ENCODE peak calls at places on chromosome 14, in eight cellular contexts. One of them, this sample, is unnamed.
A peak's percentile ranks its signal among the peaks of the same experiment; 100 is the strongest.

GRCh38 chr14:101873401-101873800 is 91.0 kb upstream of the DYNC1H1 start:
- DNase-seq in neural progenitor cell: no peak
- DNase-seq in PC-3: no peak
- DNase-seq in body of pancreas: no peak
- DNase-seq in GM23338: no peak
- DNase-seq in kidney: no peak
- DNase-seq in brain microvascular endothelial cell: no peak
- DNase-seq in suprapubic skin: no peak
- DNase-seq in this sample: no peak

GRCh38 chr14:71142375-71143038 is 235.2 kb downstream of the PCNX1 start:
- DNase-seq in neural progenitor cell: no peak
- DNase-seq in PC-3: peak; percentile 96
- DNase-seq in body of pancreas: no peak
- DNase-seq in GM23338: no peak
- DNase-seq in kidney: no peak
- DNase-seq in brain microvascular endothelial cell: peak; percentile 95
- DNase-seq in suprapubic skin: no peak
- DNase-seq in this sample: no peak

GRCh38 chr14:28157289-28157869 is 609.2 kb upstream of the FOXG1 start:
- DNase-seq in neural progenitor cell: no peak
- DNase-seq in PC-3: no peak
- DNase-seq in body of pancreas: no peak
- DNase-seq in GM23338: no peak
- DNase-seq in kidney: peak; percentile 55
- DNase-seq in brain microvascular endothelial cell: no peak
- DNase-seq in suprapubic skin: no peak
- DNase-seq in this sample: no peak

GRCh38 chr14:60965402-60965801 is 15.5 kb downstream of the TRMT5 start:
- DNase-seq in neural progenitor cell: no peak
- DNase-seq in PC-3: peak; percentile 66
- DNase-seq in body of pancreas: no peak
- DNase-seq in GM23338: no peak
- DNase-seq in kidney: no peak
- DNase-seq in brain microvascular endothelial cell: peak; percentile 64
- DNase-seq in suprapubic skin: no peak
- DNase-seq in this sample: no peak

GRCh38 chr14:22383515-22384166 is 205.4 kb downstream of the DAD1 start:
- DNase-seq in neural progenitor cell: no peak
- DNase-seq in PC-3: no peak
- DNase-seq in body of pancreas: no peak
- DNase-seq in GM23338: no peak
- DNase-seq in kidney: peak; percentile 74
- DNase-seq in brain microvascular endothelial cell: no peak
- DNase-seq in suprapubic skin: no peak
- DNase-seq in this sample: peak; percentile 71

GRCh38 chr14:75614179-75614578 is 35.8 kb downstream of the FLVCR2 start:
- DNase-seq in neural progenitor cell: no peak
- DNase-seq in PC-3: no peak
- DNase-seq in body of pancreas: no peak
- DNase-seq in GM23338: no peak
- DNase-seq in kidney: no peak
- DNase-seq in brain microvascular endothelial cell: no peak
- DNase-seq in suprapubic skin: no peak
- DNase-seq in this sample: no peak

GRCh38 chr14:22052795-22053194 is 379.2 kb upstream of the OR4E1 start:
- DNase-seq in neural progenitor cell: no peak
- DNase-seq in PC-3: peak; percentile 7
- DNase-seq in body of pancreas: no peak
- DNase-seq in GM23338: peak; percentile 11
- DNase-seq in kidney: no peak
- DNase-seq in brain microvascular endothelial cell: no peak
- DNase-seq in suprapubic skin: no peak
- DNase-seq in this sample: no peak

GRCh38 chr14:90161129-90161528 is 95.2 kb upstream of the PSMC1 start:
- DNase-seq in neural progenitor cell: no peak
- DNase-seq in PC-3: no peak
- DNase-seq in body of pancreas: no peak
- DNase-seq in GM23338: no peak
- DNase-seq in kidney: no peak
- DNase-seq in brain microvascular endothelial cell: no peak
- DNase-seq in suprapubic skin: no peak
- DNase-seq in this sample: no peak

GRCh38 chr14:51353901-51354300 is 113.9 kb downstream of the TMX1 start:
- DNase-seq in neural progenitor cell: no peak
- DNase-seq in PC-3: no peak
- DNase-seq in body of pancreas: no peak
- DNase-seq in GM23338: no peak
- DNase-seq in kidney: no peak
- DNase-seq in brain microvascular endothelial cell: no peak
- DNase-seq in suprapubic skin: no peak
- DNase-seq in this sample: no peak

GRCh38 chr14:91303091-91303923 is 58.8 kb upstream of the GPR68 start:
- DNase-seq in neural progenitor cell: peak; percentile 97
- DNase-seq in PC-3: peak; percentile 32
- DNase-seq in body of pancreas: peak; percentile 31
- DNase-seq in GM23338: peak; percentile 98
- DNase-seq in kidney: no peak
- DNase-seq in brain microvascular endothelial cell: no peak
- DNase-seq in suprapubic skin: no peak
- DNase-seq in this sample: no peak

GRCh38 chr14:79451601-79452000 is 759.7 kb downstream of the DIO2 start:
- DNase-seq in neural progenitor cell: peak; percentile 70
- DNase-seq in PC-3: no peak
- DNase-seq in body of pancreas: no peak
- DNase-seq in GM23338: no peak
- DNase-seq in kidney: no peak
- DNase-seq in brain microvascular endothelial cell: no peak
- DNase-seq in suprapubic skin: no peak
- DNase-seq in this sample: no peak

GRCh38 chr14:101198398-101199027 is 295.0 kb upstream of the RTL1 start:
- DNase-seq in neural progenitor cell: no peak
- DNase-seq in PC-3: no peak
- DNase-seq in body of pancreas: no peak
- DNase-seq in GM23338: no peak
- DNase-seq in kidney: peak; percentile 58
- DNase-seq in brain microvascular endothelial cell: no peak
- DNase-seq in suprapubic skin: peak; percentile 44
- DNase-seq in this sample: no peak

GRCh38 chr14:54662491-54663116 is 95.7 kb downstream of the SAMD4A start:
- DNase-seq in neural progenitor cell: peak; percentile 74
- DNase-seq in PC-3: no peak
- DNase-seq in body of pancreas: no peak
- DNase-seq in GM23338: no peak
- DNase-seq in kidney: no peak
- DNase-seq in brain microvascular endothelial cell: no peak
- DNase-seq in suprapubic skin: no peak
- DNase-seq in this sample: no peak

GRCh38 chr14:59698793-59699192 is 122.2 kb upstream of the CCDC175 start:
- DNase-seq in neural progenitor cell: no peak
- DNase-seq in PC-3: peak; percentile 75
- DNase-seq in body of pancreas: no peak
- DNase-seq in GM23338: no peak
- DNase-seq in kidney: no peak
- DNase-seq in brain microvascular endothelial cell: peak; percentile 43
- DNase-seq in suprapubic skin: no peak
- DNase-seq in this sample: no peak

GRCh38 chr14:28307506-28307905 is 459.1 kb upstream of the FOXG1 start:
- DNase-seq in neural progenitor cell: no peak
- DNase-seq in PC-3: no peak
- DNase-seq in body of pancreas: no peak
- DNase-seq in GM23338: no peak
- DNase-seq in kidney: no peak
- DNase-seq in brain microvascular endothelial cell: no peak
- DNase-seq in suprapubic skin: no peak
- DNase-seq in this sample: no peak

GRCh38 chr14:21748869-21749303 is 75.3 kb upstream of the OR4E1 start:
- DNase-seq in neural progenitor cell: peak; percentile 78
- DNase-seq in PC-3: peak; percentile 72
- DNase-seq in body of pancreas: peak; percentile 59
- DNase-seq in GM23338: peak; percentile 88
- DNase-seq in kidney: no peak
- DNase-seq in brain microvascular endothelial cell: peak; percentile 47
- DNase-seq in suprapubic skin: no peak
- DNase-seq in this sample: no peak

GRCh38 chr14:37587881-37588666 is 7.0 kb downstream of the FOXA1 start:
- DNase-seq in neural progenitor cell: peak; percentile 87
- DNase-seq in PC-3: peak; percentile 57
- DNase-seq in body of pancreas: no peak
- DNase-seq in GM23338: peak; percentile 80
- DNase-seq in kidney: peak; percentile 58
- DNase-seq in brain microvascular endothelial cell: no peak
- DNase-seq in suprapubic skin: no peak
- DNase-seq in this sample: no peak

GRCh38 chr14:20658246-20658645 is 16.8 kb upstream of the OR6S1 start:
- DNase-seq in neural progenitor cell: no peak
- DNase-seq in PC-3: no peak
- DNase-seq in body of pancreas: no peak
- DNase-seq in GM23338: no peak
- DNase-seq in kidney: peak; percentile 51
- DNase-seq in brain microvascular endothelial cell: no peak
- DNase-seq in suprapubic skin: no peak
- DNase-seq in this sample: no peak

GRCh38 chr14:20655851-20656250 is 14.4 kb upstream of the OR6S1 start:
- DNase-seq in neural progenitor cell: no peak
- DNase-seq in PC-3: no peak
- DNase-seq in body of pancreas: no peak
- DNase-seq in GM23338: peak; percentile 41
- DNase-seq in kidney: no peak
- DNase-seq in brain microvascular endothelial cell: no peak
- DNase-seq in suprapubic skin: no peak
- DNase-seq in this sample: no peak

GRCh38 chr14:20656274-20656673 is 14.8 kb upstream of the OR6S1 start:
- DNase-seq in neural progenitor cell: no peak
- DNase-seq in PC-3: no peak
- DNase-seq in body of pancreas: no peak
- DNase-seq in GM23338: no peak
- DNase-seq in kidney: no peak
- DNase-seq in brain microvascular endothelial cell: no peak
- DNase-seq in suprapubic skin: no peak
- DNase-seq in this sample: no peak

GRCh38 chr14:20659813-20660395 is 18.4 kb upstream of the OR6S1 start:
- DNase-seq in neural progenitor cell: no peak
- DNase-seq in PC-3: no peak
- DNase-seq in body of pancreas: no peak
- DNase-seq in GM23338: peak; percentile 51
- DNase-seq in kidney: peak; percentile 38
- DNase-seq in brain microvascular endothelial cell: no peak
- DNase-seq in suprapubic skin: no peak
- DNase-seq in this sample: no peak

GRCh38 chr14:20657216-20658211 is 16.0 kb upstream of the OR6S1 start:
- DNase-seq in neural progenitor cell: peak; percentile 59
- DNase-seq in PC-3: peak; percentile 60
- DNase-seq in body of pancreas: no peak
- DNase-seq in GM23338: peak; percentile 96
- DNase-seq in kidney: peak; percentile 46
- DNase-seq in brain microvascular endothelial cell: peak; percentile 49
- DNase-seq in suprapubic skin: no peak
- DNase-seq in this sample: no peak
- H3K4me3 ChIP-seq in neural progenitor cell: peak overlapping the region; percentile 33
- H3K4me3 ChIP-seq in PC-3: no peak overlapping the region
- H3K4me3 ChIP-seq in body of pancreas: no peak overlapping the region
- H3K4me3 ChIP-seq in GM23338: peak overlapping the region; percentile 46
- H3K4me3 ChIP-seq in kidney: no peak overlapping the region
- H3K4me3 ChIP-seq in brain microvascular endothelial cell: no peak overlapping the region
- H3K4me3 ChIP-seq in suprapubic skin: no peak overlapping the region
- H3K4me3 ChIP-seq in this sample: no peak overlapping the region

GRCh38 chr14:69612759-69613145 is 1.4 kb downstream of the SUSD6 start:
- DNase-seq in neural progenitor cell: no peak
- DNase-seq in PC-3: peak; percentile 49
- DNase-seq in body of pancreas: no peak
- DNase-seq in GM23338: no peak
- DNase-seq in kidney: no peak
- DNase-seq in brain microvascular endothelial cell: no peak
- DNase-seq in suprapubic skin: no peak
- DNase-seq in this sample: no peak
- TF ChIP-seq CTCF in neural progenitor cell: peak; percentile 20
- TF ChIP-seq CTCF in PC-3: peak; percentile 61
- TF ChIP-seq CTCF in body of pancreas: no peak
- TF ChIP-seq CTCF in GM23338: peak; percentile 31
- TF ChIP-seq CTCF in kidney: no peak
- TF ChIP-seq CTCF in brain microvascular endothelial cell: peak; percentile 17
- TF ChIP-seq CTCF in suprapubic skin: no peak
- TF ChIP-seq CTCF in this sample: peak; percentile 31

DNA sequence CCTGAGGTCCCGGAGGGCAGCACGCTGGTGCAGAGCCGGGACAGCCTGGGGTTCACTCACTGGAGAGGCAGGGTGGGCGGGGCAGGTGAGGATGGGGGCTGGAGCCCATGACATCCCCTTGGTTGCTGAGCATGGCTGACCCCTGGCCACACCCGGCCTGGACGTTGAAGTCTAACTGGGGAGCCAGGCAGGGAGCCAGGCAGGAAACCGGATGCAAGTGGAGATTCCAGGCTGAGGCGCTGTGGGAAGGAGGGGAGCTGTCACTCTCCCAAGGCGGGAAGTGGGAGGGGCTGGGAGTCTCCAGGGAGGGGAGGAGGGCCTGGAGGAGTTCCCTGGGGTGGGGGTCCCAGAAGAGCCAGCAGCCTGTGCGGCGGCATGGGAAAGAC is 7.7 kb upstream of the INF2 start:
- DNase-seq in neural progenitor cell: peak; percentile 81
- DNase-seq in PC-3: peak; percentile 90
- DNase-seq in body of pancreas: peak; percentile 80
- DNase-seq in GM23338: peak; percentile 94
- DNase-seq in kidney: peak; percentile 96
- DNase-seq in brain microvascular endothelial cell: peak; percentile 78
- DNase-seq in suprapubic skin: peak; percentile 85
- DNase-seq in this sample: no peak
- H3K4me3 ChIP-seq in neural progenitor cell: peak overlapping the region; percentile 17
- H3K4me3 ChIP-seq in PC-3: peak overlapping the region; percentile 62
- H3K4me3 ChIP-seq in body of pancreas: no peak overlapping the region
- H3K4me3 ChIP-seq in GM23338: peak overlapping the region; percentile 48
- H3K4me3 ChIP-seq in kidney: no peak overlapping the region
- H3K4me3 ChIP-seq in brain microvascular endothelial cell: peak overlapping the region; percentile 42
- H3K4me3 ChIP-seq in suprapubic skin: peak overlapping the region; percentile 19
- H3K4me3 ChIP-seq in this sample: no peak overlapping the region

GRCh38 chr14:33363687-33364086 is 425.0 kb downstream of the NPAS3 start:
- DNase-seq in neural progenitor cell: no peak
- DNase-seq in PC-3: no peak
- DNase-seq in body of pancreas: no peak
- DNase-seq in GM23338: no peak
- DNase-seq in kidney: no peak
- DNase-seq in brain microvascular endothelial cell: peak; percentile 47
- DNase-seq in suprapubic skin: no peak
- DNase-seq in this sample: no peak

GRCh38 chr14:33369041-33369440 is 430.4 kb downstream of the NPAS3 start:
- DNase-seq in neural progenitor cell: no peak
- DNase-seq in PC-3: no peak
- DNase-seq in body of pancreas: no peak
- DNase-seq in GM23338: no peak
- DNase-seq in kidney: no peak
- DNase-seq in brain microvascular endothelial cell: no peak
- DNase-seq in suprapubic skin: no peak
- DNase-seq in this sample: no peak

GRCh38 chr14:33359288-33359881 is 420.7 kb downstream of the NPAS3 start:
- DNase-seq in neural progenitor cell: no peak
- DNase-seq in PC-3: no peak
- DNase-seq in body of pancreas: no peak
- DNase-seq in GM23338: no peak
- DNase-seq in kidney: no peak
- DNase-seq in brain microvascular endothelial cell: no peak
- DNase-seq in suprapubic skin: no peak
- DNase-seq in this sample: no peak

GRCh38 chr14:33362934-33363333 is 424.3 kb downstream of the NPAS3 start:
- DNase-seq in neural progenitor cell: peak; percentile 86
- DNase-seq in PC-3: no peak
- DNase-seq in body of pancreas: no peak
- DNase-seq in GM23338: no peak
- DNase-seq in kidney: no peak
- DNase-seq in brain microvascular endothelial cell: no peak
- DNase-seq in suprapubic skin: no peak
- DNase-seq in this sample: no peak

GRCh38 chr14:33364536-33364935 is 425.9 kb downstream of the NPAS3 start:
- DNase-seq in neural progenitor cell: peak; percentile 65
- DNase-seq in PC-3: no peak
- DNase-seq in body of pancreas: no peak
- DNase-seq in GM23338: peak; percentile 59
- DNase-seq in kidney: no peak
- DNase-seq in brain microvascular endothelial cell: no peak
- DNase-seq in suprapubic skin: no peak
- DNase-seq in this sample: no peak
- TF ChIP-seq CTCF in neural progenitor cell: no peak
- TF ChIP-seq CTCF in PC-3: no peak
- TF ChIP-seq CTCF in body of pancreas: no peak
- TF ChIP-seq CTCF in GM23338: no peak
- TF ChIP-seq CTCF in kidney: no peak
- TF ChIP-seq CTCF in brain microvascular endothelial cell: peak; percentile 15
- TF ChIP-seq CTCF in suprapubic skin: no peak
- TF ChIP-seq CTCF in this sample: no peak

This sample was measured in GM12864.